ENCODE peak calls at places on chromosomes 6 and 20, in seven cellular contexts. Q is tibial nerve; M is CD8-positive, alpha-beta memory T cell; A is cardiac muscle cell; D is lower lobe of right lung; H is fibroblast of lung; U is breast epithelium. Z is an unnamed sample.
A peak's percentile ranks its signal among the peaks of the same experiment; 100 is the strongest.

GRCh38 chr6:35034411-35035171 is 106.5 kb downstream of the TCP11 start:
- DNase-seq in H (peak; percentile 18), D (peak; percentile 92), Q (no peak), M (no peak), A (no peak), U (no peak), Z (peak; percentile 49)

GRCh38 chr6:37523412-37523811 is 23.7 kb upstream of the CCDC167 start:
- DNase-seq in M (no peak), Q (no peak), D (no peak), H (no peak), A (no peak), U (no peak), Z (no peak)

GRCh38 chr6:39865011-39865888 is 69.0 kb downstream of the MOCS1 start:
- DNase-seq in Q (peak; percentile 87), A (peak; percentile 63), U (peak; percentile 23), H (peak; percentile 57), M (peak; percentile 29), D (peak; percentile 72), Z (peak; percentile 87)

GRCh38 chr20:57649617-57650015 is 29.4 kb upstream of the ZBP1 start:
- DNase-seq in U (no peak), Q (no peak), H (no peak), A (no peak), M (no peak), D (peak; percentile 22), Z (no peak)

GRCh38 chr20:1815502-1816085 is 79.6 kb upstream of the SIRPA start:
- DNase-seq in D (no peak), U (no peak), M (no peak), Q (no peak), H (no peak), A (no peak), Z (no peak)

GRCh38 chr20:38840053-38840893 is 34.8 kb downstream of the PPP1R16B start:
- DNase-seq in U (no peak), Q (no peak), A (no peak), M (peak; percentile 49), D (no peak), H (no peak), Z (no peak)

GRCh38 chr6:101741474-101742171 is 348.1 kb downstream of the GRIK2 start:
- DNase-seq in H (no peak), M (no peak), D (no peak), A (no peak), Q (no peak), U (no peak), Z (peak; percentile 59)

GRCh38 chr20:57736738-57737347 is 27.0 kb upstream of the PMEPA1 start:
- DNase-seq in U (no peak), M (no peak), D (peak; percentile 24), Q (no peak), A (no peak), H (no peak), Z (no peak)

GRCh38 chr6:149028767-149029405 is 282.1 kb downstream of the UST start:
- DNase-seq in M (peak; percentile 50), A (peak; percentile 90), Q (peak; percentile 78), U (no peak), H (peak; percentile 97), D (no peak), Z (peak; percentile 78)

GRCh38 chr6:106360410-106360988 is at the start of gene CRYBG1:
- DNase-seq in Q (peak; percentile 13), M (peak; percentile 56), U (peak; percentile 80), H (peak; percentile 13), D (peak; percentile 78), A (peak; percentile 69), Z (peak; percentile 91)

GRCh38 chr6:109483744-109484075 is 691 bp upstream of the ZBTB24 start:
- DNase-seq in U (no peak), M (no peak), A (no peak), Q (no peak), D (no peak), H (peak; percentile 11), Z (no peak)

GRCh38 chr6:163941471-163941980 is 527.0 kb downstream of the QKI start:
- DNase-seq in H (no peak), M (no peak), U (no peak), D (no peak), A (no peak), Q (peak; percentile 49), Z (no peak)

GRCh38 chr20:37396520-37397075 is 50.7 kb downstream of the SRC start:
- DNase-seq in A (peak; percentile 89), M (no peak), H (no peak), U (no peak), D (no peak), Q (no peak), Z (peak; percentile 97)

GRCh38 chr6:105867280-105867679 is 218.9 kb upstream of the PRDM1 start:
- DNase-seq in D (no peak), A (no peak), M (no peak), H (no peak), Q (no peak), U (no peak), Z (no peak)

GRCh38 chr20:51423810-51424209 is 118.7 kb downstream of the NFATC2 start:
- DNase-seq in Q (no peak), A (no peak), U (no peak), D (no peak), M (no peak), H (no peak), Z (peak; percentile 88)

GRCh38 chr20:45230631-45231030 is 9.5 kb downstream of the SEMG2 start:
- DNase-seq in Q (no peak), H (no peak), M (no peak), A (no peak), U (no peak), D (no peak), Z (no peak)

GRCh38 chr6:85641522-85641915 is 1.2 kb downstream of the SYNCRIP start:
- DNase-seq in M (no peak), A (no peak), U (no peak), Q (no peak), H (no peak), D (no peak), Z (no peak)

GRCh38 chr6:114181629-114182028 is 161.2 kb downstream of the HS3ST5 start:
- DNase-seq in H (no peak), U (no peak), M (no peak), A (no peak), Q (no peak), D (no peak), Z (no peak)

GRCh38 chr6:45658396-45658795 is 280.7 kb upstream of the SUPT3H start:
- DNase-seq in U (no peak), D (no peak), H (no peak), A (no peak), M (no peak), Q (no peak), Z (no peak)

GRCh38 chr6:16901777-16902176 is 140.5 kb upstream of the ATXN1 start:
- DNase-seq in H (peak; percentile 90), M (no peak), D (peak; percentile 83), Q (peak; percentile 61), U (peak; percentile 78), A (no peak), Z (no peak)

GRCh38 chr20:7744411-7744810 is 195.8 kb downstream of the HAO1 start:
- DNase-seq in M (no peak), D (no peak), U (no peak), H (peak; percentile 54), A (no peak), Q (no peak), Z (peak; percentile 62)

GRCh38 chr20:9831032-9831431 is 7.8 kb downstream of the PAK5 start:
- DNase-seq in Q (no peak), D (no peak), H (no peak), U (no peak), M (no peak), A (no peak), Z (peak; percentile 29)

GRCh38 chr20:32333988-32334885 is 23.9 kb upstream of the ASXL1 start:
- DNase-seq in A (peak; percentile 38), M (peak; percentile 36), U (peak; percentile 29), H (no peak), Q (no peak), D (peak; percentile 87), Z (no peak)

GRCh38 chr6:53441035-53441493 is 92.3 kb upstream of the ELOVL5 start:
- DNase-seq in D (no peak), U (no peak), Q (no peak), H (peak; percentile 26), M (no peak), A (no peak), Z (no peak)

GRCh38 chr6:21800948-21801438 is 207.4 kb downstream of the SOX4 start:
- DNase-seq in M (no peak), Q (no peak), D (no peak), H (peak; percentile 58), U (no peak), A (no peak), Z (peak; percentile 77)

GRCh38 chr6:143936986-143937765 is 70.9 kb downstream of the PLAGL1 start:
- DNase-seq in A (no peak), D (no peak), M (no peak), Q (no peak), H (no peak), U (no peak), Z (no peak)

GRCh38 chr6:131281471-131282270 is 146.4 kb downstream of the AKAP7 start:
- DNase-seq in A (peak; percentile 6), M (peak; percentile 25), U (peak; percentile 26), Q (peak; percentile 43), D (peak; percentile 51), H (peak; percentile 79), Z (peak; percentile 69)

GRCh38 chr6:123518441-123519190 is 118.1 kb downstream of the TRDN start:
- DNase-seq in D (no peak), H (no peak), U (no peak), A (no peak), M (no peak), Q (no peak), Z (no peak)

GRCh38 chr6:166501246-166501645 is 85.2 kb downstream of the RAMACL start:
- DNase-seq in Q (no peak), A (no peak), M (no peak), H (no peak), U (no peak), D (no peak), Z (no peak)
- H3K36me3 ChIP-seq in Q (peaks cover 96% of the 10 kb centered on the region), A (no peaks in the 10 kb centered on the region), M (no peaks in the 10 kb centered on the region), H (peaks cover 18% of the 10 kb centered on the region), U (no peaks in the 10 kb centered on the region), D (peaks cover 97% of the 10 kb centered on the region), Z (no peaks in the 10 kb centered on the region)

GRCh38 chr6:145815875-145816274 is 1.3 kb upstream of the FBXO30 start:
- DNase-seq in A (no peak), D (no peak), H (peak; percentile 11), M (no peak), Q (no peak), U (no peak), Z (no peak)
- H3K27ac ChIP-seq in A (peak overlapping the region; percentile 96), D (peak overlapping the region; percentile 95), H (peak overlapping the region; percentile 95), M (no peak overlapping the region), Q (peak overlapping the region; percentile 98), U (peak overlapping the region; percentile 92), Z (no peak overlapping the region)

GRCh38 chr6:82441047-82441770 is 77.6 kb downstream of the TPBG start:
- DNase-seq in M (no peak), Q (no peak), A (no peak), U (no peak), D (no peak), H (no peak), Z (peak; percentile 31)
- H3K36me3 ChIP-seq in M (no peaks in the 10 kb centered on the region), Q (no peaks in the 10 kb centered on the region), A (no peaks in the 10 kb centered on the region), U (no peaks in the 10 kb centered on the region), D (no peaks in the 10 kb centered on the region), H (no peaks in the 10 kb centered on the region), Z (no peaks in the 10 kb centered on the region)

GRCh38 chr6:14382381-14383236 is 265.0 kb downstream of the CD83 start:
- DNase-seq in M (no peak), A (no peak), D (no peak), Q (no peak), H (no peak), U (no peak), Z (no peak)
- H3K27ac ChIP-seq in M (no peak overlapping the region), A (no peak overlapping the region), D (no peak overlapping the region), Q (no peak overlapping the region), H (no peak overlapping the region), U (no peak overlapping the region), Z (no peak overlapping the region)